ENCODE peak calls at places on chromosomes 16 and 17, in five cellular contexts. D is fibroblast of pulmonary artery, U is foreskin fibroblast, F is ovary, V is cardiac fibroblast. H is an unnamed sample.
A peak's percentile ranks its signal among the peaks of the same experiment; 100 is the strongest.

GRCh38 chr17:66679631-66680517 is 155.0 kb upstream of the CACNG5 start:
- DNase-seq in V (no peak), F (no peak), U (no peak), D (no peak), H (no peak)

GRCh38 chr17:29572691-29573557 is 4.4 kb downstream of the TP53I13 start:
- DNase-seq in V (peak; percentile 68), F (peak; percentile 68), U (peak; percentile 70), D (peak; percentile 59), H (no peak)

GRCh38 chr17:56680676-56681075 is 87.2 kb downstream of the NOG start:
- DNase-seq in V (no peak), D (no peak), U (no peak), F (no peak), H (no peak)

GRCh38 chr16:84543931-84544776 is 39.7 kb upstream of the MEAK7 start:
- DNase-seq in U (no peak), D (no peak), F (no peak), V (no peak), H (no peak)

GRCh38 chr17:75288784-75289121 is 480 bp downstream of the SLC25A19 start:
- DNase-seq in D (no peak), F (no peak), U (no peak), V (no peak), H (no peak)

GRCh38 chr17:74368341-74369152 is 1.2 kb downstream of the GPR142 start:
- DNase-seq in U (peak; percentile 28), F (peak; percentile 66), V (peak; percentile 65), D (peak; percentile 63), H (peak; percentile 4)

GRCh38 chr17:77304051-77304745 is 163.4 kb downstream of the SEC14L1 start:
- DNase-seq in F (no peak), V (no peak), D (peak; percentile 43), U (peak; percentile 54), H (no peak)

GRCh38 chr16:15856901-15857778 is at the start of gene MYH11:
- DNase-seq in V (no peak), D (no peak), F (peak; percentile 49), U (no peak), H (no peak)

GRCh38 chr16:87608400-87608985 is 6.2 kb downstream of the JPH3 start:
- DNase-seq in U (peak; percentile 40), V (peak; percentile 64), D (peak; percentile 74), F (peak; percentile 78), H (no peak)

GRCh38 chr17:35142467-35142796 is 329 bp upstream of the NLE1 start:
- DNase-seq in V (no peak), D (no peak), F (no peak), U (no peak), H (no peak)

GRCh38 chr17:72967263-72967962 is 125.1 kb downstream of the SLC39A11 start:
- DNase-seq in U (no peak), F (no peak), D (no peak), V (no peak), H (no peak)

GRCh38 chr17:5619088-5619740 is 34.9 kb upstream of the NLRP1 start:
- DNase-seq in V (no peak), U (no peak), F (no peak), D (no peak), H (no peak)

GRCh38 chr16:4990415-4990814 is 32.3 kb downstream of the SEC14L5 start:
- DNase-seq in F (no peak), U (no peak), V (no peak), D (no peak), H (no peak)

GRCh38 chr17:78252111-78252634 is 20.7 kb downstream of the TMEM235 start:
- DNase-seq in V (no peak), U (no peak), D (no peak), F (no peak), H (no peak)

GRCh38 chr17:78571329-78571728 is 5.9 kb downstream of the DNAH17 start:
- DNase-seq in F (no peak), V (no peak), D (no peak), U (no peak), H (no peak)

GRCh38 chr17:44390250-44390649 is 801 bp upstream of the ITGA2B start:
- DNase-seq in U (no peak), D (no peak), F (no peak), V (no peak), H (peak; percentile 5)

GRCh38 chr17:15886804-15887203 is 58.1 kb upstream of the ADORA2B start:
- DNase-seq in V (no peak), F (no peak), D (no peak), U (no peak), H (no peak)

GRCh38 chr17:39462644-39463375 is 1.5 kb downstream of the CDK12 start:
- DNase-seq in D (no peak), U (no peak), F (no peak), V (no peak), H (no peak)

GRCh38 chr17:43401293-43401692 is 2.5 kb downstream of the ARL4D start:
- DNase-seq in V (peak; percentile 73), F (no peak), D (peak; percentile 70), U (peak; percentile 94), H (peak; percentile 52)

GRCh38 chr17:56842577-56842976 is 8.6 kb downstream of the DGKE start:
- DNase-seq in U (no peak), F (no peak), V (no peak), D (no peak), H (no peak)

GRCh38 chr17:78840530-78840779 is 159 bp downstream of the USP36 start:
- DNase-seq in U (no peak), D (no peak), F (no peak), V (no peak), H (no peak)

GRCh38 chr16:46973457-46974324 is at the start of gene DNAJA2:
- DNase-seq in F (peak; percentile 96), D (peak; percentile 89), U (peak; percentile 90), V (peak; percentile 91), H (peak; percentile 60)

GRCh38 chr16:46972429-46972970 is 974 bp downstream of the DNAJA2 start:
- DNase-seq in F (no peak), V (peak; percentile 19), U (no peak), D (no peak), H (no peak)

GRCh38 chr16:46972971-46973456 is 460 bp downstream of the DNAJA2 start:
- DNase-seq in F (peak; percentile 52), V (no peak), D (no peak), U (peak; percentile 13), H (no peak)

GRCh38 chr16:46970089-46970488 is 3.4 kb downstream of the DNAJA2 start:
- DNase-seq in D (no peak), V (no peak), F (peak; percentile 25), U (no peak), H (no peak)

GRCh38 chr16:46971271-46971670 is 2.2 kb downstream of the DNAJA2 start:
- DNase-seq in F (no peak), U (no peak), V (no peak), D (no peak), H (no peak)
- H3K4me3 ChIP-seq in F (no peak overlapping the region), U (no peak overlapping the region), V (no peak overlapping the region), D (no peak overlapping the region), H (no peak overlapping the region)

GRCh38 chr16:71843517-71844031 is 2.2 kb upstream of the ATXN1L start:
- DNase-seq in V (no peak), F (no peak), D (no peak), U (no peak), H (no peak)

GRCh38 chr16:71845639-71846431 is at the start of gene ATXN1L:
- DNase-seq in U (peak; percentile 90), V (peak; percentile 95), F (peak; percentile 91), D (peak; percentile 94), H (peak; percentile 66)

GRCh38 chr16:71848622-71849021 is 2.8 kb downstream of the ATXN1L start:
- DNase-seq in U (no peak), V (no peak), D (no peak), F (no peak), H (no peak)

GRCh38 chr16:71846443-71846842 is 667 bp downstream of the ATXN1L start:
- DNase-seq in U (no peak), D (no peak), V (peak; percentile 29), F (no peak), H (no peak)

DNA sequence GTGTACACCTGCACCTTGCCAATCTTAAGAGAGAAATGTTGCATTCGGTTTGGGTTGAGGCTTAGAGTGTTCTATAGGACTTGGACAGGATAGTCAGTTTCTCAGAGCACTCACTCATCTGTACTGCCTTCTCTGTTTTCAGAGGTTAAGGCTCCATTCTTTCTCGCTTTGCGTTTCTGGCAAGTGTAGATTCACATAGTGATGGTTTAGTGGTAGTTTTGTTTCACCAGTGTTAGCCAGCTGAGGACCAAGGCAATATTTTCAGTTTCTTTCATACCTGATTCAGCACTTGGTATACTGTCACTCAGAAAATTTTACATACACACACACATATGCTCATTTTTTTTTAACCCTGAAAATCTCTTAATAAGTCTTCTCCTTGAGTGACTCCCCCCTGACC is 1.3 kb downstream of the ATXN1L start:
- DNase-seq in F (no peak), U (no peak), D (no peak), V (no peak), H (no peak)
- H3K4me3 ChIP-seq in F (no peak overlapping the region), U (peak overlapping the region; percentile 98), D (peak overlapping the region; percentile 99), V (peak overlapping the region; percentile 98), H (peak overlapping the region; percentile 99)

GRCh38 chr17:58277726-58278595 is 2.8 kb downstream of the MPO start:
- DNase-seq in D (no peak), F (no peak), V (no peak), U (no peak), H (no peak)

GRCh38 chr17:58278661-58279015 is 2.1 kb downstream of the MPO start:
- DNase-seq in V (peak; percentile 22), F (no peak), U (peak; percentile 1), D (no peak), H (no peak)

GRCh38 chr17:58275417-58275816 is 5.3 kb downstream of the MPO start:
- DNase-seq in D (no peak), F (no peak), V (no peak), U (no peak), H (no peak)

GRCh38 chr17:58277107-58277506 is 3.6 kb downstream of the MPO start:
- DNase-seq in D (peak; percentile 14), U (peak; percentile 5), V (peak; percentile 15), F (no peak), H (no peak)

GRCh38 chr17:58276423-58276822 is 4.3 kb downstream of the MPO start:
- DNase-seq in F (no peak), V (no peak), U (no peak), D (no peak), H (no peak)
- H3K4me3 ChIP-seq in F (no peak overlapping the region), V (no peak overlapping the region), U (no peak overlapping the region), D (no peak overlapping the region), H (no peak overlapping the region)

GRCh38 chr16:57188711-57189002 is 2.5 kb downstream of the RSPRY1 start:
- DNase-seq in D (no peak), U (no peak), F (no peak), V (no peak), H (no peak)

GRCh38 chr16:57187508-57187854 is 1.4 kb downstream of the RSPRY1 start:
- DNase-seq in V (no peak), D (no peak), F (no peak), U (no peak), H (no peak)

GRCh38 chr16:57192146-57192545 is 6.0 kb downstream of the RSPRY1 start:
- DNase-seq in U (no peak), V (no peak), F (no peak), D (peak; percentile 13), H (no peak)

GRCh38 chr16:57191056-57191536 is 5.0 kb downstream of the RSPRY1 start:
- DNase-seq in D (peak; percentile 33), V (no peak), U (peak; percentile 57), F (no peak), H (no peak)

DNA sequence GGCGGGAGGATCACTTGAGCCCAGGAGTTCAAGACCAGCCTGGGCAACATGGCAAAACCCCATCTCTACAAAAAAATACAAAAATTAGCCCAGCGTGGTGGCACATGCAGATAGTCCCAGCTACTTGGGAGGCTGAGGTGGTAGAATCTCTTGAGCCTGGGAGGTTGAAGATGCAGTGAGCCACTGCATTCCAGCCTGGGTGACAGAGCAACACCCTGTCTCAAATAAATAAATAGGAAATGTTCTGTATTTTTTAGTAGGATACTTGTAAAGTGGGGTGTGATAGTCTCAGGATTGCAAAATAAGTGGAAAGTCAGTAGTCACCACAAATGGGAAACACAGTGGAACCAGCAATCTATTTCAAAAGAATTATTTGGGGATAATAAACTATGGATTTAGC is 4.0 kb downstream of the RSPRY1 start:
- DNase-seq in D (no peak), V (no peak), U (no peak), F (no peak), H (no peak)
- H3K4me3 ChIP-seq in D (no peak overlapping the region), V (no peak overlapping the region), U (no peak overlapping the region), F (no peak overlapping the region), H (no peak overlapping the region)

H was measured in skeletal muscle cell.